ENCODE peak calls at places on chromosomes 12 and 14, in ten cellular contexts. One of them, this sample, is unnamed.
A peak's percentile ranks its signal among the peaks of the same experiment; 100 is the strongest.

GRCh38 chr14:67420102-67420739 is 8.3 kb upstream of the PLEK2 start:
- DNase-seq in GM20000: no peak
- DNase-seq in kidney glomerular epithelial cell: no peak
- DNase-seq in BE2C: peak; percentile 48
- DNase-seq in pons: no peak
- DNase-seq in GM23338: peak; percentile 87
- DNase-seq in AG10803: no peak
- DNase-seq in activated CD4-positive, alpha-beta T cell treated with anti-CD3 and anti-CD28 coated beads for 4 hours: peak; percentile 12
- DNase-seq in NCI-H2029: no peak
- DNase-seq in iPS-NIHi11: peak; percentile 64
- DNase-seq in this sample: no peak

GRCh38 chr14:71758198-71758955 is 173.9 kb upstream of the RGS6 start:
- DNase-seq in AG10803: no peak
- DNase-seq in GM20000: no peak
- DNase-seq in iPS-NIHi11: no peak
- DNase-seq in BE2C: no peak
- DNase-seq in GM23338: no peak
- DNase-seq in pons: no peak
- DNase-seq in kidney glomerular epithelial cell: no peak
- DNase-seq in activated CD4-positive, alpha-beta T cell treated with anti-CD3 and anti-CD28 coated beads for 4 hours: no peak
- DNase-seq in NCI-H2029: no peak
- DNase-seq in this sample: no peak

GRCh38 chr12:25533150-25533549 is 19.9 kb downstream of the LMNTD1 start:
- DNase-seq in kidney glomerular epithelial cell: no peak
- DNase-seq in BE2C: no peak
- DNase-seq in activated CD4-positive, alpha-beta T cell treated with anti-CD3 and anti-CD28 coated beads for 4 hours: no peak
- DNase-seq in iPS-NIHi11: no peak
- DNase-seq in AG10803: no peak
- DNase-seq in GM20000: no peak
- DNase-seq in pons: no peak
- DNase-seq in NCI-H2029: no peak
- DNase-seq in GM23338: no peak
- DNase-seq in this sample: no peak

GRCh38 chr12:124397807-124398577 is 103.1 kb downstream of the RFLNA start:
- DNase-seq in GM20000: no peak
- DNase-seq in BE2C: no peak
- DNase-seq in GM23338: no peak
- DNase-seq in activated CD4-positive, alpha-beta T cell treated with anti-CD3 and anti-CD28 coated beads for 4 hours: no peak
- DNase-seq in NCI-H2029: peak; percentile 88
- DNase-seq in AG10803: peak; percentile 58
- DNase-seq in iPS-NIHi11: no peak
- DNase-seq in kidney glomerular epithelial cell: no peak
- DNase-seq in pons: no peak
- DNase-seq in this sample: no peak

GRCh38 chr12:114682920-114683708 is 861 bp downstream of the TBX3 start:
- DNase-seq in GM20000: no peak
- DNase-seq in AG10803: peak; percentile 42
- DNase-seq in iPS-NIHi11: no peak
- DNase-seq in BE2C: no peak
- DNase-seq in kidney glomerular epithelial cell: no peak
- DNase-seq in activated CD4-positive, alpha-beta T cell treated with anti-CD3 and anti-CD28 coated beads for 4 hours: no peak
- DNase-seq in GM23338: no peak
- DNase-seq in NCI-H2029: no peak
- DNase-seq in pons: no peak
- DNase-seq in this sample: no peak

GRCh38 chr12:87685696-87686095 is 343.5 kb downstream of the C12orf50 start:
- DNase-seq in pons: no peak
- DNase-seq in activated CD4-positive, alpha-beta T cell treated with anti-CD3 and anti-CD28 coated beads for 4 hours: no peak
- DNase-seq in GM23338: no peak
- DNase-seq in kidney glomerular epithelial cell: no peak
- DNase-seq in NCI-H2029: no peak
- DNase-seq in AG10803: no peak
- DNase-seq in iPS-NIHi11: no peak
- DNase-seq in GM20000: no peak
- DNase-seq in BE2C: no peak
- DNase-seq in this sample: no peak

GRCh38 chr12:75553398-75553797 is 42.0 kb upstream of the KRR1 start:
- DNase-seq in iPS-NIHi11: no peak
- DNase-seq in AG10803: peak; percentile 33
- DNase-seq in kidney glomerular epithelial cell: no peak
- DNase-seq in pons: no peak
- DNase-seq in BE2C: no peak
- DNase-seq in activated CD4-positive, alpha-beta T cell treated with anti-CD3 and anti-CD28 coated beads for 4 hours: no peak
- DNase-seq in GM20000: no peak
- DNase-seq in NCI-H2029: no peak
- DNase-seq in GM23338: peak; percentile 4
- DNase-seq in this sample: no peak

GRCh38 chr14:95784137-95784536 is 70.2 kb upstream of the TCL1A start:
- DNase-seq in iPS-NIHi11: peak; percentile 73
- DNase-seq in BE2C: no peak
- DNase-seq in NCI-H2029: no peak
- DNase-seq in kidney glomerular epithelial cell: peak; percentile 21
- DNase-seq in GM23338: peak; percentile 76
- DNase-seq in activated CD4-positive, alpha-beta T cell treated with anti-CD3 and anti-CD28 coated beads for 4 hours: no peak
- DNase-seq in GM20000: peak; percentile 34
- DNase-seq in AG10803: peak; percentile 22
- DNase-seq in pons: no peak
- DNase-seq in this sample: no peak

GRCh38 chr12:131671871-131672270 is 39.0 kb upstream of the SFSWAP start:
- DNase-seq in GM20000: no peak
- DNase-seq in iPS-NIHi11: no peak
- DNase-seq in AG10803: no peak
- DNase-seq in NCI-H2029: no peak
- DNase-seq in pons: no peak
- DNase-seq in BE2C: no peak
- DNase-seq in GM23338: no peak
- DNase-seq in activated CD4-positive, alpha-beta T cell treated with anti-CD3 and anti-CD28 coated beads for 4 hours: no peak
- DNase-seq in kidney glomerular epithelial cell: no peak
- DNase-seq in this sample: no peak

GRCh38 chr14:60622920-60623263 is 26.4 kb downstream of the SIX1 start:
- DNase-seq in AG10803: peak; percentile 87
- DNase-seq in GM23338: no peak
- DNase-seq in GM20000: no peak
- DNase-seq in iPS-NIHi11: no peak
- DNase-seq in activated CD4-positive, alpha-beta T cell treated with anti-CD3 and anti-CD28 coated beads for 4 hours: no peak
- DNase-seq in BE2C: no peak
- DNase-seq in kidney glomerular epithelial cell: no peak
- DNase-seq in pons: no peak
- DNase-seq in NCI-H2029: no peak
- DNase-seq in this sample: no peak

GRCh38 chr12:107405436-107405835 is 280.2 kb upstream of the PWP1 start:
- DNase-seq in pons: peak; percentile 52
- DNase-seq in BE2C: peak; percentile 66
- DNase-seq in GM20000: no peak
- DNase-seq in activated CD4-positive, alpha-beta T cell treated with anti-CD3 and anti-CD28 coated beads for 4 hours: no peak
- DNase-seq in NCI-H2029: no peak
- DNase-seq in iPS-NIHi11: no peak
- DNase-seq in AG10803: no peak
- DNase-seq in kidney glomerular epithelial cell: no peak
- DNase-seq in GM23338: no peak
- DNase-seq in this sample: no peak

GRCh38 chr12:122437656-122438121 is 15.2 kb upstream of the CLIP1 start:
- DNase-seq in BE2C: no peak
- DNase-seq in pons: peak; percentile 30
- DNase-seq in GM23338: no peak
- DNase-seq in activated CD4-positive, alpha-beta T cell treated with anti-CD3 and anti-CD28 coated beads for 4 hours: no peak
- DNase-seq in iPS-NIHi11: no peak
- DNase-seq in GM20000: no peak
- DNase-seq in kidney glomerular epithelial cell: no peak
- DNase-seq in AG10803: peak; percentile 84
- DNase-seq in NCI-H2029: no peak
- DNase-seq in this sample: no peak

GRCh38 chr12:44759289-44759688 is 116.8 kb downstream of the NELL2 start:
- DNase-seq in pons: no peak
- DNase-seq in NCI-H2029: no peak
- DNase-seq in kidney glomerular epithelial cell: no peak
- DNase-seq in AG10803: no peak
- DNase-seq in GM20000: no peak
- DNase-seq in iPS-NIHi11: no peak
- DNase-seq in GM23338: no peak
- DNase-seq in activated CD4-positive, alpha-beta T cell treated with anti-CD3 and anti-CD28 coated beads for 4 hours: no peak
- DNase-seq in BE2C: no peak
- DNase-seq in this sample: no peak

GRCh38 chr14:83559721-83560120 is 1970.2 kb upstream of the FLRT2 start:
- DNase-seq in kidney glomerular epithelial cell: no peak
- DNase-seq in AG10803: peak; percentile 3
- DNase-seq in GM23338: no peak
- DNase-seq in pons: no peak
- DNase-seq in activated CD4-positive, alpha-beta T cell treated with anti-CD3 and anti-CD28 coated beads for 4 hours: no peak
- DNase-seq in NCI-H2029: no peak
- DNase-seq in BE2C: no peak
- DNase-seq in iPS-NIHi11: no peak
- DNase-seq in GM20000: no peak
- DNase-seq in this sample: no peak

GRCh38 chr14:22547948-22548750 is 40.9 kb downstream of the DAD1 start:
- DNase-seq in GM20000: no peak
- DNase-seq in NCI-H2029: no peak
- DNase-seq in iPS-NIHi11: no peak
- DNase-seq in AG10803: no peak
- DNase-seq in activated CD4-positive, alpha-beta T cell treated with anti-CD3 and anti-CD28 coated beads for 4 hours: peak; percentile 5
- DNase-seq in pons: no peak
- DNase-seq in GM23338: no peak
- DNase-seq in kidney glomerular epithelial cell: no peak
- DNase-seq in BE2C: no peak
- DNase-seq in this sample: no peak